ENCODE peak calls at places on chromosomes 12 and 14, in eight cellular contexts. H is upper lobe of right lung; R is activated CD4-positive, CD25-positive, alpha-beta regulatory T cell treated with anti-CD3 and anti-CD28 coated beads, Interleukin-2, amount 50 U/mL, for 72 hours; V is H7; C is T-cell; F is anterior cingulate cortex; U is T follicular helper cell; T is GM12891. Z is an unnamed sample.

GRCh38 chr14:64364907-64365306 is 23.2 kb upstream of the MTHFD1 start:
- DNase-seq in R (no peak), V (no peak), F (no peak), C (no peak), U (no peak), T (no peak), H (no peak), Z (no peak)

GRCh38 chr14:90274019-90274418 is 17.7 kb downstream of the PSMC1 start:
- DNase-seq in H (no peak), T (no peak), F (no peak), R (no peak), C (no peak), V (peak), U (no peak), Z (no peak)

GRCh38 chr12:91989143-91989542 is 156.5 kb downstream of the BTG1 start:
- DNase-seq in F (no peak), R (no peak), U (no peak), T (no peak), C (no peak), H (no peak), V (no peak), Z (no peak)

GRCh38 chr12:120062976-120063579 is 53.5 kb downstream of the RAB35 start:
- DNase-seq in R (no peak), T (no peak), H (no peak), F (no peak), V (no peak), C (no peak), U (no peak), Z (no peak)

GRCh38 chr12:42696424-42697149 is 107.0 kb upstream of the PRICKLE1 start:
- DNase-seq in R (no peak), C (no peak), V (no peak), U (no peak), H (no peak), T (no peak), F (no peak), Z (peak)

GRCh38 chr14:65849558-65849957 is 437.0 kb downstream of the FUT8 start:
- DNase-seq in H (no peak), C (no peak), R (no peak), F (no peak), U (no peak), T (no peak), V (no peak), Z (no peak)

GRCh38 chr12:107504503-107504885 is 181.1 kb upstream of the PWP1 start:
- DNase-seq in R (no peak), V (no peak), H (no peak), C (no peak), T (no peak), U (no peak), F (no peak), Z (no peak)

GRCh38 chr14:26594756-26595545 is 2.9 kb downstream of the NOVA1 start:
- DNase-seq in V (no peak), T (no peak), C (no peak), U (no peak), H (no peak), R (no peak), F (no peak), Z (no peak)

GRCh38 chr14:99872786-99873440 is 79.7 kb downstream of the EML1 start:
- DNase-seq in T (no peak), U (no peak), C (no peak), V (peak), R (no peak), H (no peak), F (no peak), Z (no peak)

GRCh38 chr14:92512807-92513203 is 776 bp upstream of the RIN3 start:
- DNase-seq in U (no peak), T (no peak), R (no peak), C (no peak), F (no peak), H (no peak), V (no peak), Z (no peak)

GRCh38 chr12:12441891-12442461 is 85.1 kb downstream of the BORCS5 start:
- DNase-seq in C (peak), R (peak), V (no peak), F (no peak), T (no peak), H (no peak), U (peak), Z (no peak)

GRCh38 chr14:20998674-20999366 is at the start of gene SLC39A2:
- DNase-seq in C (no peak), V (peak), T (no peak), F (no peak), U (no peak), R (no peak), H (no peak), Z (peak)

GRCh38 chr14:28609228-28609828 is 157.3 kb upstream of the FOXG1 start:
- DNase-seq in C (no peak), V (peak), U (no peak), H (no peak), T (no peak), F (peak), R (no peak), Z (peak)

Z was measured in colonic mucosa.